ENCODE peak calls at places on chromosomes 7 and 10, in ten cellular contexts. I, W, M, S, B, D, X, L, C and K are unnamed samples.
A peak's percentile ranks its signal among the peaks of the same experiment; 100 is the strongest.

GRCh38 chr7:133364959-133365680 is 112.2 kb downstream of the EXOC4 start:
- DNase-seq in I (no peak), W (no peak), M (no peak), S (no peak), B (peak; percentile 20), D (peak; percentile 4), X (no peak), L (no peak), C (no peak), K (no peak)

GRCh38 chr10:70987396-70988130 is 99.2 kb upstream of the PCBD1 start:
- DNase-seq in I (no peak), W (no peak), M (no peak), S (no peak), B (no peak), D (no peak), X (no peak), L (no peak), C (peak; percentile 28), K (no peak)

GRCh38 chr10:33594475-33594874 is 260.0 kb upstream of the NRP1 start:
- DNase-seq in I (no peak), W (no peak), M (no peak), S (no peak), B (no peak), D (no peak), X (no peak), L (no peak), C (no peak), K (no peak)

GRCh38 chr10:13787015-13787421 is 200.3 kb downstream of the PRPF18 start:
- DNase-seq in I (no peak), W (peak; percentile 61), M (no peak), S (no peak), B (no peak), D (no peak), X (peak; percentile 46), L (peak; percentile 75), C (no peak), K (no peak)

GRCh38 chr7:134919240-134919641 is 67.1 kb upstream of the AGBL3 start:
- DNase-seq in I (no peak), W (no peak), M (no peak), S (no peak), B (no peak), D (no peak), X (no peak), L (no peak), C (no peak), K (peak; percentile 55)

GRCh38 chr7:88243345-88243909 is 23.6 kb upstream of the SRI start:
- DNase-seq in I (no peak), W (no peak), M (no peak), S (peak; percentile 37), B (peak; percentile 62), D (peak; percentile 53), X (no peak), L (peak; percentile 83), C (no peak), K (peak; percentile 84)

GRCh38 chr7:91194841-91195240 is 69.4 kb upstream of the FZD1 start:
- DNase-seq in I (no peak), W (no peak), M (no peak), S (no peak), B (no peak), D (no peak), X (no peak), L (no peak), C (no peak), K (no peak)

GRCh38 chr7:98836811-98837631 is 32.8 kb downstream of the TMEM130 start:
- DNase-seq in I (no peak), W (peak; percentile 17), M (no peak), S (peak; percentile 9), B (peak; percentile 52), D (peak; percentile 10), X (no peak), L (peak; percentile 74), C (peak; percentile 71), K (peak; percentile 60)

GRCh38 chr10:23439920-23440875 is 1.3 kb downstream of the OTUD1 start:
- DNase-seq in I (peak; percentile 46), W (peak; percentile 18), M (peak; percentile 65), S (no peak), B (peak; percentile 46), D (no peak), X (peak; percentile 11), L (peak; percentile 53), C (peak; percentile 80), K (peak; percentile 22)

GRCh38 chr7:128167316-128167691 is 73.8 kb upstream of the LEP start:
- DNase-seq in I (peak; percentile 56), W (no peak), M (no peak), S (peak; percentile 46), B (peak; percentile 52), D (peak; percentile 1), X (no peak), L (peak; percentile 60), C (peak; percentile 73), K (no peak)

GRCh38 chr10:69445094-69445493 is 6.2 kb upstream of the TSPAN15 start:
- DNase-seq in I (no peak), W (no peak), M (peak; percentile 29), S (no peak), B (no peak), D (no peak), X (no peak), L (no peak), C (no peak), K (no peak)

GRCh38 chr10:64041185-64041988 is 520.2 kb downstream of the REEP3 start:
- DNase-seq in I (peak; percentile 71), W (peak; percentile 69), M (peak; percentile 79), S (peak; percentile 26), B (peak; percentile 82), D (peak; percentile 82), X (peak; percentile 72), L (peak; percentile 87), C (peak; percentile 86), K (peak; percentile 94)